ENCODE peak calls at places on chromosomes 12 and 14, in ten cellular contexts. One of them, this sample, is unnamed.

GRCh38 chr12:114408415-114408814 is 2.5 kb upstream of the TBX5 start:
- DNase-seq in BJ: no peak
- DNase-seq in ELF-1: no peak
- DNase-seq in activated CD4-positive, alpha-beta T cell treated with anti-CD3 and anti-CD28 coated beads for 48 hours: no peak
- DNase-seq in Caki2: no peak
- DNase-seq in H7: peak; percentile 48
- DNase-seq in CD8-positive, alpha-beta T cell: no peak
- DNase-seq in HT1080: no peak
- DNase-seq in activated T-helper 9 cell treated with anti-CD3 and anti-CD28 coated beads, Interleukin-2, amount 50 U/mL, for 16 hours: no peak
- DNase-seq in activated CD4-positive, CD25-positive, alpha-beta regulatory T cell: no peak
- DNase-seq in this sample: no peak

GRCh38 chr12:30985814-30986452 is 59.4 kb downstream of the TSPAN11 start:
- DNase-seq in activated CD4-positive, CD25-positive, alpha-beta regulatory T cell: no peak
- DNase-seq in activated CD4-positive, alpha-beta T cell treated with anti-CD3 and anti-CD28 coated beads for 48 hours: peak; percentile 45
- DNase-seq in Caki2: peak; percentile 41
- DNase-seq in H7: peak; percentile 94
- DNase-seq in CD8-positive, alpha-beta T cell: no peak
- DNase-seq in HT1080: peak; percentile 36
- DNase-seq in activated T-helper 9 cell treated with anti-CD3 and anti-CD28 coated beads, Interleukin-2, amount 50 U/mL, for 16 hours: no peak
- DNase-seq in ELF-1: peak; percentile 72
- DNase-seq in BJ: no peak
- DNase-seq in this sample: peak; percentile 87

GRCh38 chr12:25723286-25723685 is 170.2 kb upstream of the LMNTD1 start:
- DNase-seq in activated CD4-positive, alpha-beta T cell treated with anti-CD3 and anti-CD28 coated beads for 48 hours: no peak
- DNase-seq in H7: no peak
- DNase-seq in BJ: no peak
- DNase-seq in activated CD4-positive, CD25-positive, alpha-beta regulatory T cell: no peak
- DNase-seq in CD8-positive, alpha-beta T cell: no peak
- DNase-seq in HT1080: no peak
- DNase-seq in ELF-1: no peak
- DNase-seq in activated T-helper 9 cell treated with anti-CD3 and anti-CD28 coated beads, Interleukin-2, amount 50 U/mL, for 16 hours: no peak
- DNase-seq in Caki2: no peak
- DNase-seq in this sample: no peak

GRCh38 chr12:48998497-48999353 is 450 bp downstream of the DDN start:
- DNase-seq in CD8-positive, alpha-beta T cell: no peak
- DNase-seq in Caki2: no peak
- DNase-seq in activated CD4-positive, CD25-positive, alpha-beta regulatory T cell: no peak
- DNase-seq in ELF-1: no peak
- DNase-seq in activated T-helper 9 cell treated with anti-CD3 and anti-CD28 coated beads, Interleukin-2, amount 50 U/mL, for 16 hours: no peak
- DNase-seq in H7: peak; percentile 79
- DNase-seq in activated CD4-positive, alpha-beta T cell treated with anti-CD3 and anti-CD28 coated beads for 48 hours: peak; percentile 42
- DNase-seq in HT1080: no peak
- DNase-seq in BJ: no peak
- DNase-seq in this sample: no peak

GRCh38 chr14:70640938-70641547 is 673 bp upstream of the TTC9 start:
- DNase-seq in ELF-1: peak; percentile 42
- DNase-seq in Caki2: peak; percentile 60
- DNase-seq in activated CD4-positive, alpha-beta T cell treated with anti-CD3 and anti-CD28 coated beads for 48 hours: peak; percentile 65
- DNase-seq in activated CD4-positive, CD25-positive, alpha-beta regulatory T cell: no peak
- DNase-seq in activated T-helper 9 cell treated with anti-CD3 and anti-CD28 coated beads, Interleukin-2, amount 50 U/mL, for 16 hours: peak; percentile 24
- DNase-seq in CD8-positive, alpha-beta T cell: peak; percentile 55
- DNase-seq in BJ: no peak
- DNase-seq in HT1080: peak; percentile 62
- DNase-seq in H7: peak; percentile 68
- DNase-seq in this sample: peak; percentile 12

GRCh38 chr12:120085920-120086319 is 30.6 kb downstream of the RAB35 start:
- DNase-seq in HT1080: no peak
- DNase-seq in activated CD4-positive, CD25-positive, alpha-beta regulatory T cell: no peak
- DNase-seq in CD8-positive, alpha-beta T cell: no peak
- DNase-seq in H7: peak; percentile 73
- DNase-seq in activated T-helper 9 cell treated with anti-CD3 and anti-CD28 coated beads, Interleukin-2, amount 50 U/mL, for 16 hours: no peak
- DNase-seq in Caki2: no peak
- DNase-seq in activated CD4-positive, alpha-beta T cell treated with anti-CD3 and anti-CD28 coated beads for 48 hours: no peak
- DNase-seq in BJ: no peak
- DNase-seq in ELF-1: no peak
- DNase-seq in this sample: no peak

GRCh38 chr14:57391609-57392195 is 1.3 kb downstream of the NAA30 start:
- DNase-seq in activated CD4-positive, CD25-positive, alpha-beta regulatory T cell: no peak
- DNase-seq in BJ: no peak
- DNase-seq in HT1080: no peak
- DNase-seq in CD8-positive, alpha-beta T cell: no peak
- DNase-seq in activated T-helper 9 cell treated with anti-CD3 and anti-CD28 coated beads, Interleukin-2, amount 50 U/mL, for 16 hours: no peak
- DNase-seq in ELF-1: no peak
- DNase-seq in Caki2: no peak
- DNase-seq in activated CD4-positive, alpha-beta T cell treated with anti-CD3 and anti-CD28 coated beads for 48 hours: no peak
- DNase-seq in H7: no peak
- DNase-seq in this sample: no peak

GRCh38 chr12:97112161-97112560 is 205.1 kb downstream of the NEDD1 start:
- DNase-seq in activated T-helper 9 cell treated with anti-CD3 and anti-CD28 coated beads, Interleukin-2, amount 50 U/mL, for 16 hours: no peak
- DNase-seq in BJ: no peak
- DNase-seq in activated CD4-positive, alpha-beta T cell treated with anti-CD3 and anti-CD28 coated beads for 48 hours: no peak
- DNase-seq in H7: no peak
- DNase-seq in CD8-positive, alpha-beta T cell: no peak
- DNase-seq in Caki2: peak; percentile 56
- DNase-seq in activated CD4-positive, CD25-positive, alpha-beta regulatory T cell: no peak
- DNase-seq in ELF-1: no peak
- DNase-seq in HT1080: no peak
- DNase-seq in this sample: no peak

GRCh38 chr12:6697584-6698351 is 2.8 kb downstream of the PIANP start:
- DNase-seq in HT1080: peak; percentile 71
- DNase-seq in activated T-helper 9 cell treated with anti-CD3 and anti-CD28 coated beads, Interleukin-2, amount 50 U/mL, for 16 hours: no peak
- DNase-seq in H7: peak; percentile 90
- DNase-seq in activated CD4-positive, alpha-beta T cell treated with anti-CD3 and anti-CD28 coated beads for 48 hours: peak; percentile 27
- DNase-seq in Caki2: peak; percentile 33
- DNase-seq in CD8-positive, alpha-beta T cell: no peak
- DNase-seq in activated CD4-positive, CD25-positive, alpha-beta regulatory T cell: no peak
- DNase-seq in ELF-1: peak; percentile 86
- DNase-seq in BJ: no peak
- DNase-seq in this sample: peak; percentile 91